ENCODE peak calls at places on chromosomes 1 and 21, in four cellular contexts. W, H, V and X are unnamed samples.

GRCh38 chr1:211610779-211611556 is 32.0 kb upstream of the SLC30A1 start:
- DNase-seq in W (peak; percentile 44), V (no peak), H (no peak), X (no peak)

GRCh38 chr1:19203440-19203839 is 6.6 kb downstream of the UBR4 start:
- DNase-seq in W (no peak), V (no peak), H (no peak), X (no peak)

GRCh38 chr1:244347942-244348341 is 103.8 kb downstream of the ADSS2 start:
- DNase-seq in W (no peak), H (no peak), V (no peak), X (no peak)

GRCh38 chr1:172719694-172720138 is 60.8 kb downstream of the FASLG start:
- DNase-seq in V (no peak), H (no peak), W (no peak), X (no peak)

GRCh38 chr1:244653439-244654283 is 735 bp downstream of the DESI2 start:
- DNase-seq in V (no peak), W (no peak), H (no peak), X (no peak)

GRCh38 chr1:29408831-29409605 is 172.7 kb downstream of the PTPRU start:
- DNase-seq in W (no peak), V (no peak), H (no peak), X (peak; percentile 19)

GRCh38 chr1:186188004-186188539 is 187.0 kb downstream of the TPR start:
- DNase-seq in W (no peak), H (no peak), V (no peak), X (no peak)

GRCh38 chr1:108962681-108963051 is 618 bp downstream of the CLCC1 start:
- DNase-seq in V (no peak), H (no peak), W (no peak), X (no peak)

GRCh38 chr1:64953241-64953640 is 13.1 kb downstream of the JAK1 start:
- DNase-seq in V (no peak), W (no peak), H (no peak), X (no peak)

GRCh38 chr1:53376742-53377437 is 49.0 kb upstream of the LRP8 start:
- DNase-seq in H (peak; percentile 31), V (no peak), W (no peak), X (peak; percentile 53)

GRCh38 chr1:185864331-185864730 is 130.1 kb downstream of the HMCN1 start:
- DNase-seq in W (no peak), V (no peak), H (no peak), X (no peak)

GRCh38 chr1:29254346-29254745 is 18.0 kb downstream of the PTPRU start:
- DNase-seq in V (no peak), H (no peak), W (no peak), X (no peak)

GRCh38 chr1:90834354-90835171 is 117.5 kb upstream of the BARHL2 start:
- DNase-seq in W (no peak), V (no peak), H (no peak), X (no peak)

GRCh38 chr1:56502700-56503245 is 76.6 kb downstream of the PLPP3 start:
- DNase-seq in W (no peak), V (no peak), H (no peak), X (no peak)

GRCh38 chr1:228478912-228479665 is 8.1 kb upstream of the RNF187 start:
- DNase-seq in W (no peak), V (no peak), H (no peak), X (no peak)

GRCh38 chr21:43880111-43880985 is 15.3 kb downstream of the AGPAT3 start:
- DNase-seq in V (no peak), W (no peak), H (no peak), X (no peak)

GRCh38 chr1:1092890-1093609 is 18.9 kb upstream of the RNF223 start:
- DNase-seq in V (no peak), H (no peak), W (no peak), X (no peak)

GRCh38 chr1:24886241-24886640 is 43.8 kb downstream of the RUNX3 start:
- DNase-seq in W (no peak), V (no peak), H (peak; percentile 41), X (no peak)

GRCh38 chr1:43835141-43836021 is 98.2 kb upstream of the ARTN start:
- DNase-seq in H (no peak), W (no peak), V (no peak), X (peak; percentile 13)

GRCh38 chr1:84642776-84643175 is 47.5 kb downstream of the SSX2IP start:
- DNase-seq in W (no peak), H (no peak), V (no peak), X (no peak)